ENCODE peak calls at places on chromosomes 11 and 22, in five cellular contexts. E is activated CD8-positive, alpha-beta T cell treated with anti-CD3 and anti-CD28 coated beads for 36 hours; A is right cardiac atrium; M is RWPE1; O is activated CD8-positive, alpha-beta memory T cell treated with anti-CD3 and anti-CD28 coated beads for 1 hour. U is an unnamed sample.

GRCh38 chr22:42116848-42117424 is 13.7 kb downstream of the CYP2D6 start:
- DNase-seq in E (peak), A (peak), M (no peak), O (no peak), U (no peak)

GRCh38 chr22:44660051-44660830 is 41.8 kb upstream of the PRR5 start:
- DNase-seq in E (no peak), A (no peak), M (no peak), O (no peak), U (no peak)

GRCh38 chr11:3613998-3614741 is 27.6 kb downstream of the ART5 start:
- DNase-seq in E (no peak), A (no peak), M (no peak), O (no peak), U (no peak)

GRCh38 chr11:62721994-62722393 is 5.3 kb downstream of the HNRNPUL2 start:
- DNase-seq in E (no peak), A (no peak), M (no peak), O (no peak), U (no peak)

GRCh38 chr11:45102810-45103621 is 43.4 kb upstream of the PRDM11 start:
- DNase-seq in E (peak), A (peak), M (peak), O (peak), U (no peak)

GRCh38 chr22:36409911-36410756 is 22.4 kb upstream of the MYH9 start:
- DNase-seq in E (peak), A (peak), M (peak), O (peak), U (peak)

GRCh38 chr22:38129021-38129420 is 18.5 kb upstream of the BAIAP2L2 start:
- DNase-seq in E (no peak), A (no peak), M (no peak), O (no peak), U (no peak)

GRCh38 chr22:19629720-19630419 is 84.4 kb upstream of the SEPTIN5 start:
- DNase-seq in E (peak), A (peak), M (peak), O (peak), U (peak)

GRCh38 chr22:26566994-26567393 is 22.9 kb downstream of the TPST2 start:
- DNase-seq in E (no peak), A (no peak), M (no peak), O (no peak), U (no peak)